ENCODE peak calls at places on chromosomes 1 and 21, in five cellular contexts. One of them, this sample, is unnamed.

GRCh38 chr1:107617456-107617855 is 347.5 kb downstream of the VAV3 start:
- DNase-seq in A549: no peak
- DNase-seq in ovary: no peak
- DNase-seq in transverse colon: no peak
- DNase-seq in stomach: no peak
- DNase-seq in this sample: no peak

GRCh38 chr1:172447641-172448040 is 3.8 kb upstream of the PIGC start:
- DNase-seq in A549: no peak
- DNase-seq in ovary: no peak
- DNase-seq in transverse colon: no peak
- DNase-seq in stomach: no peak
- DNase-seq in this sample: no peak

GRCh38 chr1:8059161-8059622 is 33.1 kb upstream of the ERRFI1 start:
- DNase-seq in A549: no peak
- DNase-seq in ovary: no peak
- DNase-seq in transverse colon: no peak
- DNase-seq in stomach: no peak
- DNase-seq in this sample: no peak

GRCh38 chr1:205810448-205811157 is 2.4 kb downstream of the SLC41A1 start:
- DNase-seq in A549: peak; percentile 17
- DNase-seq in ovary: no peak
- DNase-seq in transverse colon: no peak
- DNase-seq in stomach: no peak
- DNase-seq in this sample: no peak

GRCh38 chr21:33834801-33835500 is 80.7 kb downstream of the ATP5PO start:
- DNase-seq in A549: no peak
- DNase-seq in ovary: no peak
- DNase-seq in transverse colon: no peak
- DNase-seq in stomach: no peak
- DNase-seq in this sample: no peak

GRCh38 chr21:14916676-14917141 is 148.1 kb downstream of the NRIP1 start:
- DNase-seq in A549: no peak
- DNase-seq in ovary: no peak
- DNase-seq in transverse colon: peak; percentile 10
- DNase-seq in stomach: no peak
- DNase-seq in this sample: no peak

GRCh38 chr1:158496379-158496778 is 24.4 kb downstream of the OR10R2 start:
- DNase-seq in A549: peak; percentile 7
- DNase-seq in ovary: no peak
- DNase-seq in transverse colon: no peak
- DNase-seq in stomach: no peak
- DNase-seq in this sample: no peak

GRCh38 chr1:226816585-226816984 is 53.8 kb upstream of the PSEN2 start:
- DNase-seq in A549: peak; percentile 25
- DNase-seq in ovary: no peak
- DNase-seq in transverse colon: no peak
- DNase-seq in stomach: no peak
- DNase-seq in this sample: no peak

GRCh38 chr1:87450615-87451209 is 122.0 kb downstream of the LMO4 start:
- DNase-seq in A549: peak; percentile 21
- DNase-seq in ovary: no peak
- DNase-seq in transverse colon: peak; percentile 44
- DNase-seq in stomach: peak; percentile 29
- DNase-seq in this sample: no peak

GRCh38 chr1:109281680-109282496 is 1.1 kb downstream of the PSRC1 start:
- DNase-seq in A549: no peak
- DNase-seq in ovary: no peak
- DNase-seq in transverse colon: no peak
- DNase-seq in stomach: no peak
- DNase-seq in this sample: no peak

GRCh38 chr1:46333300-46334029 is 7.1 kb upstream of the NSUN4 start:
- DNase-seq in A549: peak; percentile 51
- DNase-seq in ovary: no peak
- DNase-seq in transverse colon: no peak
- DNase-seq in stomach: no peak
- DNase-seq in this sample: no peak

GRCh38 chr21:33734326-33734725 is 92.0 kb downstream of the ITSN1 start:
- DNase-seq in A549: no peak
- DNase-seq in ovary: no peak
- DNase-seq in transverse colon: no peak
- DNase-seq in stomach: no peak
- DNase-seq in this sample: no peak

GRCh38 chr1:218346391-218347204 is 1.5 kb downstream of the TGFB2 start:
- DNase-seq in A549: no peak
- DNase-seq in ovary: peak; percentile 45
- DNase-seq in transverse colon: no peak
- DNase-seq in stomach: no peak
- DNase-seq in this sample: peak; percentile 78

GRCh38 chr21:40128891-40129290 is 261.7 kb downstream of the PCP4 start:
- DNase-seq in A549: no peak
- DNase-seq in ovary: no peak
- DNase-seq in transverse colon: no peak
- DNase-seq in stomach: no peak
- DNase-seq in this sample: no peak

GRCh38 chr1:232952514-232953175 is 2.2 kb downstream of the NTPCR start:
- DNase-seq in A549: peak; percentile 80
- DNase-seq in ovary: no peak
- DNase-seq in transverse colon: peak; percentile 67
- DNase-seq in stomach: peak; percentile 39
- DNase-seq in this sample: no peak

GRCh38 chr1:232951605-232952004 is 1.2 kb downstream of the NTPCR start:
- DNase-seq in A549: no peak
- DNase-seq in ovary: no peak
- DNase-seq in transverse colon: no peak
- DNase-seq in stomach: no peak
- DNase-seq in this sample: no peak

GRCh38 chr1:232950919-232951579 is 638 bp downstream of the NTPCR start:
- DNase-seq in A549: peak; percentile 39
- DNase-seq in ovary: no peak
- DNase-seq in transverse colon: peak; percentile 39
- DNase-seq in stomach: no peak
- DNase-seq in this sample: no peak

GRCh38 chr1:232950197-232950918 is at the start of gene NTPCR:
- DNase-seq in A549: peak; percentile 94
- DNase-seq in ovary: peak; percentile 92
- DNase-seq in transverse colon: peak; percentile 97
- DNase-seq in stomach: peak; percentile 96
- DNase-seq in this sample: peak; percentile 95

GRCh38 chr1:232949636-232950196 is 695 bp upstream of the NTPCR start:
- DNase-seq in A549: no peak
- DNase-seq in ovary: no peak
- DNase-seq in transverse colon: no peak
- DNase-seq in stomach: no peak
- DNase-seq in this sample: no peak
- H3K27ac ChIP-seq in A549: peak overlapping the region; percentile 79
- H3K27ac ChIP-seq in ovary: no peak overlapping the region
- H3K27ac ChIP-seq in transverse colon: peak overlapping the region; percentile 84
- H3K27ac ChIP-seq in stomach: peak overlapping the region; percentile 84
- H3K27ac ChIP-seq in this sample: peak overlapping the region; percentile 82

GRCh38 chr1:243585982-243586381 is 264.1 kb downstream of the AKT3 start:
- DNase-seq in A549: no peak
- DNase-seq in ovary: no peak
- DNase-seq in transverse colon: no peak
- DNase-seq in stomach: no peak
- DNase-seq in this sample: no peak
- TF ChIP-seq EP300 in A549: no peak
- TF ChIP-seq EP300 in ovary: no peak
- TF ChIP-seq EP300 in transverse colon: no peak
- TF ChIP-seq EP300 in stomach: no peak
- TF ChIP-seq EP300 in this sample: no peak

DNA sequence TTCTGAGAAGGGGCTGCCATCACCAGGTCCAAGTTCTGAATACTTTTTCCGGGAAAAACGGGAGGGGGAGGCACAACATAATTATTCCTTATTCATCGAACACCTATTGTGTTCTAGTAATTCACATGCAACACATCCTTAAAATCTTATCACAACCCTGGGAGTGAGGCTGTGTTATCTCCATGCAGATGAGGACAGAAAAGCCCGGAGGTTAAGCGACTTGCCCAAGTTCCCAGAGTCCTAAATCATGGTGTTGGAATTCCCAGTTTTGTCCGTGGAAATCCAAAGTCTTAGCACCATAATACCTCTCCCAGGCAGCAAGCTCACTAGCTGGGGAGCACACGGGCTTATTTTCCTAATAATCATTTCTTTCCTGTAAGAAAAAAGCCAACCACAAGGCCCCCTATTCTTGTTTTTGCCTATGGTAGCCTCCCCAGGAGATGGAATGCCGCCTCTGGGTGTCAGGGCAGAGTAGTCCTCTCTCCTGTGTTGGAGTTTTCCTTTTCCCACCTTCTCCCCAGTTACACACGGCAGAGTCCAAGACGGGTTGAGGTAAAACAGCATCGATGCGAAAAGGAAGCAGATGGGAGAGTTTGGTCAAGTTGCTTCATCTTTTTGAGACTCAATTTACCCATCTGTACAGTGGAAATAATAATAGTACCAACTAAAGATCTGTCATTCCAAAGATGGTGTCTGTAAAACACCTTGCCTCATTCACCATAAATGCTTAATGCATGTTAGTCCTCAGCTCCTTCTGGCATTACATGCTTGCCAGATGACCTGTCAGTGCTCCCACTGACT is 228.0 kb upstream of the TMEM51 start:
- DNase-seq in A549: no peak
- DNase-seq in ovary: no peak
- DNase-seq in transverse colon: no peak
- DNase-seq in stomach: no peak
- DNase-seq in this sample: no peak
- TF ChIP-seq CTCF in A549: no peak
- TF ChIP-seq CTCF in ovary: no peak
- TF ChIP-seq CTCF in transverse colon: no peak
- TF ChIP-seq CTCF in stomach: no peak
- TF ChIP-seq CTCF in this sample: no peak

DNA sequence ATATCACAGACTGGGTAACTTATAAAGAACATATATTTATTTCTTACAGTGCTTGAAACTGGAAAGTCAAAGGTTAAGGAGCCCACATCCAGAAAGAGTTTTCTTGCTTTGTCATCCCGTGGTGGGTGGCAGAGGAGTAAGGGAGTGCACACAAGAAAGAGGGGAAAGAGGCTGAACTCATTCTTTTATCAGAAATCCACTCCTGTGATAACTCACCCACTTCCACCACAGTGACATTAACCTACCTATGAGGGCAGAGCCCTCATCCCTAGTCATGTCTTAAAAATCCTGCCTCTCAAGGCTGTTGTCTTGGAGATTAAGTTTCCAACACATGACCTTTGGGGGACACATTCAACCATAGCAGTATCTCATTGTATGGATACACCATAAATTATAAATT is 32.5 kb upstream of the RGS4 start:
- DNase-seq in A549: no peak
- DNase-seq in ovary: no peak
- DNase-seq in transverse colon: no peak
- DNase-seq in stomach: no peak
- DNase-seq in this sample: no peak
- H3K27ac ChIP-seq in A549: no peak overlapping the region
- H3K27ac ChIP-seq in ovary: no peak overlapping the region
- H3K27ac ChIP-seq in transverse colon: no peak overlapping the region
- H3K27ac ChIP-seq in stomach: no peak overlapping the region
- H3K27ac ChIP-seq in this sample: no peak overlapping the region

GRCh38 chr1:59967780-59968179 is 41.2 kb upstream of the CYP2J2 start:
- DNase-seq in A549: no peak
- DNase-seq in ovary: no peak
- DNase-seq in transverse colon: no peak
- DNase-seq in stomach: no peak
- DNase-seq in this sample: no peak
- TF ChIP-seq EP300 in A549: no peak
- TF ChIP-seq EP300 in ovary: no peak
- TF ChIP-seq EP300 in transverse colon: no peak
- TF ChIP-seq EP300 in stomach: no peak
- TF ChIP-seq EP300 in this sample: no peak

GRCh38 chr1:28114844-28115243 is 26.4 kb upstream of the EYA3 start:
- DNase-seq in A549: no peak
- DNase-seq in ovary: no peak
- DNase-seq in transverse colon: no peak
- DNase-seq in stomach: no peak
- DNase-seq in this sample: no peak

GRCh38 chr1:28115267-28115666 is 26.9 kb upstream of the EYA3 start:
- DNase-seq in A549: no peak
- DNase-seq in ovary: no peak
- DNase-seq in transverse colon: peak; percentile 17
- DNase-seq in stomach: no peak
- DNase-seq in this sample: no peak

GRCh38 chr1:28110555-28110954 is 22.1 kb upstream of the EYA3 start:
- DNase-seq in A549: peak; percentile 17
- DNase-seq in ovary: no peak
- DNase-seq in transverse colon: no peak
- DNase-seq in stomach: no peak
- DNase-seq in this sample: no peak

GRCh38 chr1:28111157-28111556 is 22.7 kb upstream of the EYA3 start:
- DNase-seq in A549: no peak
- DNase-seq in ovary: no peak
- DNase-seq in transverse colon: no peak
- DNase-seq in stomach: no peak
- DNase-seq in this sample: no peak

GRCh38 chr1:28112388-28113311 is 24.2 kb upstream of the EYA3 start:
- DNase-seq in A549: peak; percentile 57
- DNase-seq in ovary: no peak
- DNase-seq in transverse colon: peak; percentile 30
- DNase-seq in stomach: peak; percentile 56
- DNase-seq in this sample: no peak
- TF ChIP-seq CTCF in A549: no peak
- TF ChIP-seq CTCF in ovary: no peak
- TF ChIP-seq CTCF in transverse colon: no peak
- TF ChIP-seq CTCF in stomach: no peak
- TF ChIP-seq CTCF in this sample: no peak

GRCh38 chr1:76237201-76237600 is 162.7 kb downstream of the ST6GALNAC3 start:
- DNase-seq in A549: no peak
- DNase-seq in ovary: no peak
- DNase-seq in transverse colon: no peak
- DNase-seq in stomach: no peak
- DNase-seq in this sample: no peak

GRCh38 chr1:76234061-76234460 is 159.5 kb downstream of the ST6GALNAC3 start:
- DNase-seq in A549: no peak
- DNase-seq in ovary: no peak
- DNase-seq in transverse colon: no peak
- DNase-seq in stomach: no peak
- DNase-seq in this sample: no peak

GRCh38 chr1:76239470-76239918 is 164.9 kb downstream of the ST6GALNAC3 start:
- DNase-seq in A549: peak; percentile 3
- DNase-seq in ovary: no peak
- DNase-seq in transverse colon: no peak
- DNase-seq in stomach: no peak
- DNase-seq in this sample: no peak

GRCh38 chr1:76240321-76240720 is 165.8 kb downstream of the ST6GALNAC3 start:
- DNase-seq in A549: no peak
- DNase-seq in ovary: no peak
- DNase-seq in transverse colon: no peak
- DNase-seq in stomach: no peak
- DNase-seq in this sample: no peak

DNA sequence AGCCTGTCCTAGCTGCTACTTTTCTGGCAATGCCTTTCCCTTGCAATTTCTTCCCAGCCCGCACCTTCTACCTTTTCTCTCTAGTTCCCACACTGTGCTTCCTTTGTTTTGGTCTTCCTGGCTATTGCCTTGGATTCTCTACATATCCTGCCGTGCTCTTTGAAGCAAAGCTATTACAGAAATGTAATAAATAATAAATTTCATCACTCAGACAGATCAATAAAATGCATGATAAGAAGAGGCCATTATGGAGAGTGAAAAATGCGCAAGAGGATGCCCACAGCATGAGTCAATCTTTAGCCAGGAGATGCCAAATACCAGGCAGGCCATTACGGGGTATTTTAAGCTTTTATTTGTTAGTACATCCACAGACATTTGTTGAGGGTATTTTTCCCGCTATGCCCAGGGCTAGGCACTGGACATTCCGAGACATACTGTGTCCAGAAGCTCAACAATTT is 163.6 kb downstream of the ST6GALNAC3 start:
- DNase-seq in A549: peak; percentile 1
- DNase-seq in ovary: no peak
- DNase-seq in transverse colon: no peak
- DNase-seq in stomach: no peak
- DNase-seq in this sample: no peak
- H3K27ac ChIP-seq in A549: no peak overlapping the region
- H3K27ac ChIP-seq in ovary: no peak overlapping the region
- H3K27ac ChIP-seq in transverse colon: no peak overlapping the region
- H3K27ac ChIP-seq in stomach: no peak overlapping the region
- H3K27ac ChIP-seq in this sample: no peak overlapping the region